ENCODE peak calls at places on chromosomes 3 and 15, in seven cellular contexts. E, B, J, Q, M, N and Z are unnamed samples.

GRCh38 chr15:41829959-41830646 is 2.2 kb downstream of the JMJD7 start:
- DNase-seq in J (no peak), Q (no peak), N (no peak), E (no peak), B (no peak), M (no peak), Z (no peak)

GRCh38 chr3:13217736-13218540 is 144.7 kb upstream of the IQSEC1 start:
- DNase-seq in J (peak), N (peak), B (peak), M (no peak), Q (no peak), E (no peak), Z (peak)

GRCh38 chr3:115922681-115923347 is 299.5 kb downstream of the GAP43 start:
- DNase-seq in M (peak), N (peak), B (peak), J (peak), E (peak), Q (no peak), Z (no peak)

GRCh38 chr3:17055374-17056276 is 170.9 kb downstream of the PLCL2 start:
- DNase-seq in Q (no peak), N (no peak), E (no peak), B (peak), J (no peak), M (no peak), Z (no peak)

GRCh38 chr3:4680881-4681300 is 187.7 kb downstream of the ITPR1 start:
- DNase-seq in B (peak), M (peak), E (no peak), J (peak), N (no peak), Q (no peak), Z (no peak)

GRCh38 chr3:194548346-194549321 is 61.8 kb upstream of the ATP13A3 start:
- DNase-seq in N (no peak), J (no peak), M (peak), Q (no peak), B (peak), E (no peak), Z (no peak)

GRCh38 chr3:41580274-41580959 is 381.1 kb downstream of the CTNNB1 start:
- DNase-seq in E (no peak), B (no peak), N (no peak), J (no peak), Q (no peak), M (no peak), Z (no peak)

GRCh38 chr15:69976366-69976994 is 121.2 kb downstream of the TLE3 start:
- DNase-seq in M (peak), B (peak), E (peak), J (peak), Q (peak), N (no peak), Z (peak)

GRCh38 chr3:186414735-186415419 is 52.8 kb upstream of the DGKG start:
- DNase-seq in E (no peak), B (peak), N (no peak), Q (no peak), M (peak), J (no peak), Z (no peak)

GRCh38 chr3:120151796-120152195 is 57.5 kb upstream of the GSK3B start:
- DNase-seq in E (no peak), M (no peak), Q (no peak), J (no peak), B (no peak), N (no peak), Z (no peak)

GRCh38 chr3:177041021-177041729 is 156.1 kb downstream of the TBL1XR1 start:
- DNase-seq in J (peak), B (peak), Q (no peak), M (peak), E (no peak), N (no peak), Z (no peak)

GRCh38 chr3:7562892-7563291 is 702.0 kb downstream of the GRM7 start:
- DNase-seq in Q (no peak), E (no peak), B (no peak), N (no peak), J (peak), M (no peak), Z (no peak)

GRCh38 chr3:132354916-132355702 is 37.9 kb downstream of the ACP3 start:
- DNase-seq in M (no peak), Q (no peak), J (no peak), B (no peak), N (no peak), E (no peak), Z (no peak)

GRCh38 chr15:91970142-91970541 is 116.6 kb downstream of the SLCO3A1 start:
- DNase-seq in J (no peak), M (no peak), Q (no peak), N (no peak), B (peak), E (no peak), Z (no peak)

GRCh38 chr3:18625085-18625484 is 199.9 kb upstream of the SATB1 start:
- DNase-seq in Q (no peak), M (no peak), J (no peak), N (no peak), E (no peak), B (no peak), Z (no peak)

GRCh38 chr3:71104586-71104985 is 478.9 kb downstream of the FOXP1 start:
- DNase-seq in B (no peak), N (no peak), Q (no peak), J (no peak), M (no peak), E (no peak), Z (no peak)

GRCh38 chr3:196013587-196014487 is 68.1 kb downstream of the TFRC start:
- DNase-seq in E (no peak), M (no peak), Q (no peak), N (no peak), B (no peak), J (no peak), Z (no peak)

GRCh38 chr15:65903296-65904073 is 34.2 kb downstream of the RAB11A start:
- DNase-seq in M (peak), N (no peak), Q (no peak), J (peak), B (peak), E (peak), Z (peak)

GRCh38 chr3:196064006-196064405 is 17.9 kb downstream of the TFRC start:
- DNase-seq in M (no peak), N (no peak), J (no peak), E (no peak), B (peak), Q (no peak), Z (no peak)

GRCh38 chr3:42266085-42266484 is at the start of gene CCK:
- DNase-seq in N (no peak), B (no peak), Q (no peak), M (no peak), J (no peak), E (no peak), Z (no peak)

GRCh38 chr15:71386448-71387236 is 271.4 kb downstream of the THSD4 start:
- DNase-seq in M (peak), E (peak), N (no peak), B (peak), Q (peak), J (peak), Z (no peak)

GRCh38 chr3:128131897-128132646 is 8.5 kb upstream of the RUVBL1 start:
- DNase-seq in Q (no peak), J (no peak), M (no peak), N (no peak), B (no peak), E (no peak), Z (no peak)

GRCh38 chr15:74768771-74769342 is 13.0 kb upstream of the CSK start:
- DNase-seq in E (peak), J (peak), B (peak), M (peak), Q (no peak), N (no peak), Z (peak)

GRCh38 chr3:71466483-71466882 is 117.0 kb downstream of the FOXP1 start:
- DNase-seq in N (no peak), Q (no peak), M (no peak), J (no peak), B (no peak), E (no peak), Z (no peak)

GRCh38 chr3:23832523-23832922 is 26.8 kb downstream of the UBE2E1 start:
- DNase-seq in E (no peak), M (no peak), Q (no peak), J (no peak), B (no peak), N (no peak), Z (no peak)

GRCh38 chr3:140629351-140630137 is 48.3 kb upstream of the TRIM42 start:
- DNase-seq in B (peak), J (peak), E (no peak), Q (no peak), M (peak), N (no peak), Z (peak)

GRCh38 chr15:60912984-60913697 is 316.0 kb downstream of the RORA start:
- DNase-seq in N (no peak), E (no peak), Q (no peak), J (no peak), M (no peak), B (no peak), Z (peak)

GRCh38 chr3:76044601-76045600 is 259.6 kb upstream of the ZNF717 start:
- DNase-seq in N (no peak), M (peak), E (no peak), Q (peak), J (peak), B (peak), Z (peak)

GRCh38 chr15:78006567-78007205 is 70.8 kb downstream of the TBC1D2B start:
- DNase-seq in E (no peak), M (no peak), N (no peak), Q (no peak), B (no peak), J (no peak), Z (no peak)

GRCh38 chr3:78838362-78838761 is 929.4 kb downstream of the ROBO1 start:
- DNase-seq in J (no peak), B (no peak), E (no peak), N (no peak), Q (no peak), M (no peak), Z (no peak)

GRCh38 chr3:155070932-155071387 is 9.2 kb upstream of the MME start:
- DNase-seq in M (peak), Q (no peak), J (peak), N (no peak), E (no peak), B (peak), Z (peak)

GRCh38 chr3:183826448-183826847 is 1.1 kb upstream of the MAP6D1 start:
- DNase-seq in J (no peak), B (no peak), N (no peak), Q (no peak), M (no peak), E (no peak), Z (no peak)

DNA sequence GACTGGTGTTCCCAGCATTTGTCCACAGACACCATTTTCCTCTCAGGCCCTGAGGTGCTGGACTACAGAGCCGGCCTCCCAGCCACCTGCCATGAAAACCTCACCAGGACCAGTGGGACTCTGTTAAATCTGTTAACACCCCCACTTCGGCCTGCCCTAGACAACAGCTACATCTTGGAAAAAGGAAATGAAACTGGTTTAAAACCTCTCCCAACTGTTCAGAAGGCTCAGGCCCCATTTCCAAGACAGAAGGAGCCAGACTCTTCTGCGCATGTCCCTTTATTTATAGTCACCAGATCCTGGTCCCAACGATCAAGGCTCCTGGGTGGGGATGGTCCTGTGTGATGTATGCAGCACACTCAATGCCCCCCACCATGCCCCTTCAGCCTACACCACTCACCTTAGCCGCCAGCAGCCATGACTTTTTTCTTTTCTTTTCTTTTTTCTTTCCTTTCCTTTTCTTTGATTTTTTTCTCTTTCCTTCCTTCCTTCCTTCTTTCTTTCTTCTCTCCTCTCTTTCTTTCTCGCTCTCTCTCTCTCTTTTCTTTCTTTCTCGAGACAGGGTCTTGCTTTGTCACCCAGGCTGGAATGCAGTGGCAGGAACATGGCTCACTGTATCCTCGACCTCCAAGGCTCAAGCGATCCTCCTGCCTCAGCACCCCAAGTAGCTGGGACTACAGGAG is 25.5 kb upstream of the FLNB start:
- DNase-seq in Q (no peak), E (no peak), N (no peak), M (no peak), B (no peak), J (no peak), Z (no peak)
- H2AK5ac ChIP-seq in Q (no peak), E (no peak), N (no peak), M (peak), B (peak), J (no peak), Z (peak)

GRCh38 chr3:107718547-107718946 is 195.8 kb downstream of the BBX start:
- DNase-seq in J (no peak), Q (no peak), B (no peak), M (no peak), E (no peak), N (no peak), Z (no peak)
- H2AK5ac ChIP-seq in J (no peak), Q (no peak), B (no peak), M (no peak), E (no peak), N (no peak), Z (no peak)

DNA sequence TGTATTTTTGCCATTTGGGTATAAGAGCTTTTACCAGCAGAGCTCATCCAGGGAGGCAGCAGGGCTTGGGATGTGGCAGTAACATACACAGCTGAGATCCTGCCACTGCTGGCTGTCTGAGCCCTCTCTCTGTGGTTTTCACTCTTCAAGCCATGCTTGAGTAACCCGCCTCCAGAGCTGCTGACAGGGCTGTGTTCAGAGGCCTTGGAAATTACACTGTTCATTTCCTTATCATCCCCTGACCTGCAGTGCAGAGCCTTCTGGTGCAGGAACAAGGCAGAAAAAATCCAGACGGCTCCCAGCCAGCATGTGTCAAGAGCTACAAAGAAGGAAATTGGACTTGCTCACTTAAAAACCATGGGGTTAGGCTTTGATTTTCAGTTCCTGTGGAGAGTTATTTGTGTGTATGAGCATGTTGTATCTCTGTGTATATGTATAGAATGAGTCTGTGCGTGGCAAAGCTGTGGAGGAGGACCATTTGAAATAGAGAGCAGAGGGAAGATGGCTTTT is 47.0 kb downstream of the ZNF609 start:
- DNase-seq in Q (no peak), N (no peak), B (peak), E (no peak), J (no peak), M (peak), Z (peak)
- H2AK5ac ChIP-seq in Q (no peak), N (no peak), B (no peak), E (no peak), J (no peak), M (no peak), Z (no peak)

GRCh38 chr3:11059799-11060115 is 67.2 kb downstream of the SLC6A1 start:
- DNase-seq in Q (no peak), B (no peak), N (no peak), E (no peak), M (no peak), J (no peak), Z (no peak)
- H2AK5ac ChIP-seq in Q (no peak), B (no peak), N (no peak), E (no peak), M (no peak), J (no peak), Z (no peak)

GRCh38 chr3:14688525-14688924 is 13.6 kb downstream of the C3orf20 start:
- DNase-seq in Q (no peak), N (no peak), J (no peak), B (no peak), E (no peak), M (no peak), Z (no peak)

GRCh38 chr3:14684447-14684846 is 9.5 kb downstream of the C3orf20 start:
- DNase-seq in Q (no peak), E (no peak), M (no peak), J (no peak), B (no peak), N (no peak), Z (peak)

GRCh38 chr3:14689247-14689980 is 14.5 kb downstream of the C3orf20 start:
- DNase-seq in E (no peak), N (no peak), M (no peak), J (no peak), Q (no peak), B (no peak), Z (no peak)

GRCh38 chr3:14687360-14687759 is 12.4 kb downstream of the C3orf20 start:
- DNase-seq in B (no peak), E (no peak), J (no peak), N (no peak), Q (no peak), M (no peak), Z (no peak)

GRCh38 chr3:14685204-14685603 is 10.3 kb downstream of the C3orf20 start:
- DNase-seq in Q (no peak), N (no peak), B (no peak), J (no peak), M (no peak), E (no peak), Z (no peak)
- H2AK5ac ChIP-seq in Q (no peak), N (no peak), B (no peak), J (no peak), M (no peak), E (no peak), Z (no peak)

GRCh38 chr3:189530822-189531221 is 100.4 kb upstream of the TP63 start:
- DNase-seq in N (no peak), B (no peak), J (no peak), Q (no peak), M (no peak), E (no peak), Z (no peak)
- H2AK5ac ChIP-seq in N (no peak), B (no peak), J (no peak), Q (no peak), M (no peak), E (no peak), Z (no peak)

GRCh38 chr3:35263477-35263876 is 375.8 kb upstream of the ARPP21 start:
- DNase-seq in J (no peak), B (no peak), E (no peak), M (no peak), N (no peak), Q (no peak), Z (no peak)

DNA sequence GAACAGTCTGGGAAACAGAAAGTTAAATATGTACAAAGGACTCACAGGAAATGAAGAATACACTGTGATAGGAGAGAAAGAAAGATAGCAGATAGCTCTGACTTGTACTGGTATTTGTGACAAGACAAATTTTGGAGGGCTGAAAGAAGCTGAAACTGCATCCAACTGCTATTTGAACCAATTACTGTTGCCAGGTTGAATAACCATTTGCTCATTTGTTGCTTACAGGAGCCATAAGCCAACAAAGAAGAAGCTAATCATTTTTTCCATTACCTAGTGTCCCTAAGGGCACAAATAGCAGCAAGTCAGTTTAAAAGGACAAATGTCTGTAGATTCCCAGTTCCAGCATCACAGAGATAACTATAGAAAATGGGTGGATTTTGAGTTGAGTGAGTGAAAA is 376.9 kb upstream of the ARPP21 start:
- DNase-seq in J (no peak), E (no peak), Q (no peak), M (no peak), N (no peak), B (no peak), Z (peak)
- H2AK5ac ChIP-seq in J (no peak), E (no peak), Q (no peak), M (no peak), N (no peak), B (no peak), Z (no peak)

GRCh38 chr15:99967841-99968371 is 234.7 kb upstream of the LYSMD4 start:
- DNase-seq in E (no peak), M (no peak), Q (no peak), B (no peak), N (no peak), J (no peak), Z (no peak)

GRCh38 chr15:99970891-99971330 is 237.7 kb upstream of the LYSMD4 start:
- DNase-seq in M (no peak), B (no peak), Q (no peak), J (no peak), E (no peak), N (no peak), Z (no peak)

GRCh38 chr15:99966815-99967214 is 233.6 kb upstream of the LYSMD4 start:
- DNase-seq in B (no peak), J (no peak), E (no peak), N (no peak), Q (no peak), M (no peak), Z (no peak)

GRCh38 chr15:99973351-99973750 is 240.1 kb upstream of the LYSMD4 start:
- DNase-seq in J (no peak), N (no peak), Q (no peak), M (no peak), E (no peak), B (no peak), Z (no peak)

DNA sequence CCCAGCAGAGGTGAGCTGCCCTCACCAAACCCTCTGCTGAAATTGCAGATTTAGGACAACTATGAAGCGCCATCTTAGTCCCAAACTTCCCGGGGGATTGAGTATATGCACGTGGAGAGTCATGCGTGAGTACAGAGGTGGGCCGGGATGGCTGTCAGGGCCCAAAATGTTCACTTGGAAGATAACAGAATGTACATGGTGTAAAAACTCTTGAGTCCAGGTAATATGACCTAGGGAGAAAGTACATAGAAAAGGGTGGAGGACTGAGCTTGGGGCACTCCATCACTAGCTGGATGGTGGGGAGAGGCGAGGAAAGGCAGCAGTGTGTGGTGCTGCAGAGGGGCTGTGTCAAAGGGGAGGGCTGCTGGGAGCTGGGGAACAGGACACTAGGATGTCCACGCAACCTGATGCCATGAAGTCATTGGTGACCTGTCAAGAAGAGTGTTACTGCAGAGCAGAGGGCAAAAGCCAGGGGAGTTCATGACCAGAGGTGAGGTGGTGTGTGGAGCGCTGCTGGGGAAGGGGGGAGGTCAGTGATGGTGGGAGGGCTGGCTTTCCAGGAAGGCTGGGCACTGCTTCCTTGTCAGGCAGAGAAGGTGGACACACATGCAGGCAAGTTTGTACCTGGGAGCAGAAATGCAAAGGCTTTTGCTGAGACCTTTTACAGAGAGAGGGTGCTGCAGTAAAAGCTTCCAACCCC is 236.2 kb upstream of the LYSMD4 start:
- DNase-seq in M (no peak), E (no peak), N (no peak), B (no peak), Q (no peak), J (no peak), Z (no peak)
- H2AK5ac ChIP-seq in M (no peak), E (no peak), N (no peak), B (no peak), Q (no peak), J (no peak), Z (no peak)